ENCODE peak calls at places on chromosomes 11 and 22, in four cellular contexts. D is adrenal gland, A is tibial artery, C is PC-3. M is an unnamed sample.

GRCh38 chr11:100892886-100893285 is 205.8 kb downstream of the ARHGAP42 start:
- DNase-seq in D (no peak), A (no peak), C (peak), M (no peak)

GRCh38 chr22:48960981-48961655 is 866.6 kb downstream of the BRD1 start:
- DNase-seq in D (peak), A (no peak), C (no peak), M (no peak)

GRCh38 chr22:39236321-39237275 is 8.2 kb downstream of the PDGFB start:
- DNase-seq in D (no peak), A (no peak), C (no peak), M (no peak)

GRCh38 chr22:42964994-42965699 is 49.8 kb downstream of the PACSIN2 start:
- DNase-seq in D (no peak), A (no peak), C (peak), M (no peak)

GRCh38 chr22:44380716-44381500 is 68.2 kb upstream of the SHISAL1 start:
- DNase-seq in D (no peak), A (no peak), C (no peak), M (no peak)

GRCh38 chr22:24801906-24802504 is 4.0 kb upstream of the SGSM1 start:
- DNase-seq in D (no peak), A (no peak), C (no peak), M (no peak)

GRCh38 chr11:93591247-93591898 is 48.2 kb upstream of the SMCO4 start:
- DNase-seq in D (no peak), A (no peak), C (peak), M (no peak)

GRCh38 chr11:3722100-3722499 is 50.9 kb upstream of the CHRNA10 start:
- DNase-seq in D (no peak), A (no peak), C (no peak), M (no peak)

GRCh38 chr11:94732617-94733292 is 35.4 kb upstream of the AMOTL1 start:
- DNase-seq in D (peak), A (no peak), C (peak), M (no peak)

GRCh38 chr22:45180280-45180679 is 16.6 kb downstream of the NUP50 start:
- DNase-seq in D (no peak), A (no peak), C (no peak), M (no peak)

GRCh38 chr22:29478326-29479276 is 1.4 kb upstream of the NEFH start:
- DNase-seq in D (peak), A (no peak), C (no peak), M (no peak)

GRCh38 chr11:33531743-33532181 is 168.9 kb downstream of the C11orf91 start:
- DNase-seq in D (peak), A (no peak), C (no peak), M (no peak)

GRCh38 chr22:49295851-49296560 is 531.7 kb downstream of the BRD1 start:
- DNase-seq in D (peak), A (peak), C (no peak), M (no peak)

GRCh38 chr11:120073196-120073595 is 64.7 kb downstream of the TRIM29 start:
- DNase-seq in D (no peak), A (no peak), C (no peak), M (no peak)

GRCh38 chr22:49724030-49724892 is 103.4 kb downstream of the BRD1 start:
- DNase-seq in D (no peak), A (no peak), C (peak), M (no peak)

GRCh38 chr11:66195867-66196266 is 72.6 kb upstream of the RAB1B start:
- DNase-seq in D (no peak), A (no peak), C (no peak), M (no peak)

GRCh38 chr22:46295277-46295971 is 1.2 kb upstream of the GTSE1 start:
- DNase-seq in D (no peak), A (no peak), C (no peak), M (no peak)

GRCh38 chr22:35301370-35301874 is 1.7 kb downstream of the TOM1 start:
- DNase-seq in D (peak), A (peak), C (peak), M (peak)

GRCh38 chr22:41181349-41182241 is 23.5 kb upstream of the L3MBTL2 start:
- DNase-seq in D (no peak), A (peak), C (peak), M (no peak)

GRCh38 chr11:29119116-29119515 is 897.7 kb downstream of the KCNA4 start:
- DNase-seq in D (no peak), A (no peak), C (peak), M (no peak)

GRCh38 chr11:23206736-23207336 is 346.6 kb upstream of the CCDC179 start:
- DNase-seq in D (no peak), A (no peak), C (peak), M (no peak)
- H3K27ac ChIP-seq in D (no peak), A (no peak), C (peak), M (no peak)

GRCh38 chr11:73875380-73875779 is 1.3 kb downstream of the COA4 start:
- DNase-seq in D (no peak), A (no peak), C (no peak), M (no peak)
- H3K27ac ChIP-seq in D (no peak), A (no peak), C (peak), M (peak)

DNA sequence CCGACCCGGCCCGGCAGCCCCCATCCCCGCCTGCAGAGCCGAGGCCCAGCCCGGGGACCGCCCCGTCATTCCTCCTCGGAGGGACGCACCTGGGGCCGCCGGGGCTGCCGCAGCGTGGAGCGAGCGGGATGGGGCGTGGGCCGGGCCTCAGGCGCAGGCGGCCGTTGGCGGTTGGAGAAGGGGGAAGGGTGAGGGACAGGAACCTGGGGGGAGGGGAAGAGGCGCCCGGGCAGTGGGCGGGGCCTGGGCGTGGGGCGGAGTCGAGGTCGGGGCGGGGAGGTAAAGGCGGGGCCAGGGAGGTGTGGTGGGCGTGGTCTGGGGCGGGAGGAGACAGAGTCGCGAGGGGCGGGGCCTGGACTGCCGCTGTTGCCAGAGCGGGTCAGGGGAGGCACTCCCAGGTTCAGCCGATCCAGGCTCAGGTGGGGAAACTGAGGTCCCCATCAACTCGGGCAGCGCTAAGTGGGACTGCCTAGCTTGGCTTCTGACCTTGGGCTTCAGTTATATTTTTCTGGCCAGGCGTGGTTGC is at the start of gene TESMIN:
- DNase-seq in D (peak), A (peak), C (peak), M (peak)
- H3K27ac ChIP-seq in D (no peak), A (no peak), C (no peak), M (peak)

GRCh38 chr11:117020287-117020686 is 77.9 kb downstream of the SIK3 start:
- DNase-seq in D (no peak), A (no peak), C (no peak), M (no peak)
- H3K27ac ChIP-seq in D (no peak), A (no peak), C (peak), M (no peak)

GRCh38 chr11:62534779-62535545 is 11.6 kb downstream of the AHNAK start:
- DNase-seq in D (no peak), A (no peak), C (no peak), M (no peak)
- H3K27ac ChIP-seq in D (no peak), A (no peak), C (no peak), M (peak)

DNA sequence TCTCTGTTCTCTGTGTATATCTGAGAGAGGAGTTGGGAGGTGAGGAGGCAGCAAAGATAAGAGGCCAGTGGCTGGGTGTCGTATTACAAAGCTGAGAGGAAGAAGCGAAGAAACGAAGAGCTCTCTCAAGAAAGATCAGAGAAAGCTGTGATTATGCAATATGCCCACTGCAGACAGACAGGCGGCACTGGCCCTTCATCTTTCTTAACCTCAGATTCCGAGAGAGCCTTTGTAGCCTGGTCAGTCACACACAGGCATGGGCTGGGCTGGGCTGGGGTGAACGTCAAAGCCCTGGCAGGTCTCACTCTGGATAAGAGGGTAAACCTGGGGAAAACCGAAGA is 135.6 kb downstream of the FDX1 start:
- DNase-seq in D (no peak), A (no peak), C (no peak), M (no peak)
- H3K27ac ChIP-seq in D (no peak), A (no peak), C (no peak), M (no peak)

GRCh38 chr11:27482793-27483192 is 10.2 kb upstream of the LGR4 start:
- DNase-seq in D (no peak), A (no peak), C (no peak), M (no peak)

GRCh38 chr11:27489092-27489491 is 16.5 kb upstream of the LGR4 start:
- DNase-seq in D (no peak), A (no peak), C (no peak), M (no peak)

GRCh38 chr11:27481992-27482391 is 9.4 kb upstream of the LGR4 start:
- DNase-seq in D (no peak), A (no peak), C (no peak), M (no peak)

GRCh38 chr11:27487706-27488105 is 15.1 kb upstream of the LGR4 start:
- DNase-seq in D (no peak), A (no peak), C (no peak), M (no peak)

DNA sequence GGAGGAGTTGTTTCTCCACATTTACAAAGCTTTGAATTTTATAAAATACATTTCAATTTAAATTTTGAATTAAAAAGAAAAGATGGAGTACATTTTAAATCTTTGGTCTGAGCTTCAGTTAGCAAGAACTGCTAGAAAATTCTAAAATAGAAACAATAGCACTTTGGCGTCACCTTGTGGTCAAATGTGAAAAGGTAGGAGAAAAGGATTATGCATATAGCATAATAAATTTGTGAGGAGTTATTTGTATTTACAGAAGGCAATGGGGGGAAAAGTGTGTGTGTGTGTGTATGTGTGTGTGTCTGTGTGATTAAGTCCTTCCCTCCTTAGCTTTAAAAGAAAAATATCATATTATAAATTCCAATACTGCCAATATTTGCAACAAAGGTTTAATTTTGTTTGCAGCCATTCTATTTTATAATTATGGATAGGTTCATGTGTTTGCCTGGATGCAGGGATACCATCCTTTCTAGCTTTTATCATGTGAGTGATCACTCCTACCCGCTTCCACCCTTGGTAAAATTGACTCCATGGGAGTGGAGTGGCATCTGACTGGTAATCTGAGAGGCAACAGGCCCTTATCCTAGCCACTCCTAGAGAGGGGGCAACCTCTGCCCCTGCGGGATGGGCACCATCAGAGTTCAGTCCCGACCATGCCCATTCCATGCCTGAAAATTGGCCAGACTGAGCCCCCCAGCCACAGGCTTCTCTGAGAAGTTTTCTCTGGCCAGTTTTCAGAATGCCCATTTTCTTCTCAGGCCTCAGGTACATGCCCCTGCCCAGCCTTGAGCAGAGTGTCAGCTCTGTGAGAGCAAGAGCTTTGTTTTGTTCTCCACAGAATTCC is 13.6 kb upstream of the LGR4 start:
- DNase-seq in D (peak), A (no peak), C (peak), M (no peak)
- H3K27ac ChIP-seq in D (no peak), A (no peak), C (no peak), M (no peak)

GRCh38 chr22:20284471-20285086 is 16.5 kb upstream of the RTN4R start:
- DNase-seq in D (no peak), A (no peak), C (no peak), M (no peak)
- H3K27ac ChIP-seq in D (no peak), A (no peak), C (no peak), M (no peak)

M was measured in Panc1.